ENCODE peak calls at places on chromosome 6, in four cellular contexts. M is HepG2, W is SK-N-SH, B is GM12878. A is an unnamed sample.
A peak's percentile ranks its signal among the peaks of the same experiment; 100 is the strongest.

GRCh38 chr6:19356692-19357091 is 480.5 kb upstream of the ID4 start:
- DNase-seq in M (no peak), W (no peak), B (no peak), A (no peak)

GRCh38 chr6:21601341-21601740 is 7.8 kb downstream of the SOX4 start:
- DNase-seq in M (no peak), W (no peak), B (no peak), A (no peak)

GRCh38 chr6:3913077-3913957 is 64.1 kb downstream of the FAM50B start:
- DNase-seq in M (peak; percentile 99), W (no peak), B (no peak), A (peak; percentile 92)

GRCh38 chr6:43702522-43703440 is 15.2 kb upstream of the MRPS18A start:
- DNase-seq in M (peak; percentile 93), W (no peak), B (no peak), A (peak; percentile 84)

GRCh38 chr6:138654715-138655634 is 118.6 kb upstream of the CCDC28A start:
- DNase-seq in M (no peak), W (no peak), B (peak; percentile 50), A (no peak)

GRCh38 chr6:157411368-157411767 is 30.4 kb downstream of the ZDHHC14 start:
- DNase-seq in M (no peak), W (no peak), B (no peak), A (no peak)

GRCh38 chr6:89508755-89509563 is 76.0 kb downstream of the ANKRD6 start:
- DNase-seq in M (peak; percentile 35), W (no peak), B (no peak), A (no peak)

GRCh38 chr6:912871-913663 is 220.1 kb upstream of the EXOC2 start:
- DNase-seq in M (peak; percentile 56), W (no peak), B (no peak), A (no peak)

GRCh38 chr6:92934625-92935024 is 484.7 kb downstream of the EPHA7 start:
- DNase-seq in M (no peak), W (no peak), B (no peak), A (no peak)

GRCh38 chr6:82408952-82409421 is 45.4 kb downstream of the TPBG start:
- DNase-seq in M (no peak), W (no peak), B (no peak), A (peak; percentile 65)

GRCh38 chr6:141199074-141199473 is 933.7 kb upstream of the GJE1 start:
- DNase-seq in M (no peak), W (no peak), B (no peak), A (no peak)

GRCh38 chr6:156899071-156899470 is 121.9 kb downstream of the ARID1B start:
- DNase-seq in M (peak; percentile 24), W (no peak), B (no peak), A (no peak)

GRCh38 chr6:29722773-29723665 is at the start of gene HLA-F:
- DNase-seq in M (peak; percentile 63), W (peak; percentile 70), B (peak; percentile 92), A (peak; percentile 76)

GRCh38 chr6:2103644-2104523 is 141.5 kb downstream of the GMDS start:
- DNase-seq in M (peak; percentile 43), W (peak; percentile 58), B (peak; percentile 11), A (peak; percentile 59)

GRCh38 chr6:45661667-45662066 is 283.9 kb upstream of the SUPT3H start:
- DNase-seq in M (no peak), W (no peak), B (no peak), A (no peak)

GRCh38 chr6:166097914-166098522 is 69.6 kb downstream of the TBXT start:
- DNase-seq in M (peak; percentile 29), W (peak; percentile 79), B (no peak), A (peak; percentile 87)

GRCh38 chr6:71386215-71386614 is 97.6 kb downstream of the OGFRL1 start:
- DNase-seq in M (no peak), W (no peak), B (no peak), A (no peak)

GRCh38 chr6:138297761-138298298 is 79.5 kb upstream of the PBOV1 start:
- DNase-seq in M (peak; percentile 65), W (no peak), B (no peak), A (no peak)

GRCh38 chr6:91142154-91142553 is 555.3 kb upstream of the MAP3K7 start:
- DNase-seq in M (no peak), W (no peak), B (no peak), A (no peak)

GRCh38 chr6:40852667-40853383 is 186.2 kb downstream of the UNC5CL start:
- DNase-seq in M (peak; percentile 26), W (no peak), B (no peak), A (peak; percentile 13)

GRCh38 chr6:35497571-35498406 is 910 bp upstream of the TEAD3 start:
- DNase-seq in M (peak; percentile 47), W (peak; percentile 92), B (no peak), A (peak; percentile 39)

GRCh38 chr6:158595223-158595622 is 35.3 kb downstream of the TMEM181 start:
- DNase-seq in M (peak; percentile 17), W (peak; percentile 42), B (no peak), A (no peak)

GRCh38 chr6:3297909-3298308 is 39.2 kb downstream of the PSMG4 start:
- DNase-seq in M (no peak), W (no peak), B (no peak), A (no peak)

GRCh38 chr6:14861491-14861943 is 384.4 kb upstream of the JARID2 start:
- DNase-seq in M (no peak), W (no peak), B (no peak), A (no peak)

DNA sequence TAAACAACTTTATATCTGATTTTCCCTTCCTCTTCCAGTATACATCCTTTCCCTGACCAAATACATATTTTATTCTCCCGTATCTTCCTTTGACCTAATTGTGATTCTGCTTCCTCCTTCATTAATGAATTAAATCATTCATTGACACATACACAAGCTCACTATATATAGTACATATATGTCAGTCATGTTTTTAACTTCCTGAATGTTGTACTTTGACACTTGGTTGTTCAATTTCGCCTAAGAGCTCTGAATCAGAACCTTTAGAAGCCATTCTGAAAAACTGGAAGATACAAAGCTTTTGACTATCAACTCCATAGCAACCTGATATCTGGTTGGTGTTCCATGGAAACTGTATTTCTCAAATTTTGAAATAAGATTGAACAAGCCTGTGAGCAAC is 27.3 kb upstream of the HFE start:
- DNase-seq in M (no peak), W (no peak), B (no peak), A (no peak)
- H3K4me2 ChIP-seq in M (no peak overlapping the region), W (no peak overlapping the region), B (no peak overlapping the region), A (no peak overlapping the region)

DNA sequence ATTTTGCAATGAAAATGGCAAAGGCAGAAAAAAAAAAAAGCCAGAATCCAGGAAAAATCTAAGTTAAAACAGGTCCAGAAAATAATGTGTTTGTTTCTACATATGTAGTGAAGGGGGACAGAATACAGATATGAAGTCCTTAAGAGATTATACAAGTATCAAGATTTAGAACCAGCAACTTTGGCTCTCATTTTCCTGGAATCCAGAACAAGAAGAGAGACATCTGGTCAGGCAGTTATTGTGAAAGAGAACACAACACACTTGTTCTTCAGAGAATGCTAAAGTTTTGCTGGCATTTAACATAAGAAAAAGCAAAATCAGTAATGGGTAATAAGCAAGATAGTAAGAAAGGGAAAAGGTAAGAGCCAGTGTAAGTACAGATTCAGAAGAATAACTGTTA is 21.1 kb downstream of the BAG2 start:
- DNase-seq in M (no peak), W (no peak), B (no peak), A (no peak)
- TF ChIP-seq PBX3 in M (no peak), W (no peak), B (no peak), A (no peak)

DNA sequence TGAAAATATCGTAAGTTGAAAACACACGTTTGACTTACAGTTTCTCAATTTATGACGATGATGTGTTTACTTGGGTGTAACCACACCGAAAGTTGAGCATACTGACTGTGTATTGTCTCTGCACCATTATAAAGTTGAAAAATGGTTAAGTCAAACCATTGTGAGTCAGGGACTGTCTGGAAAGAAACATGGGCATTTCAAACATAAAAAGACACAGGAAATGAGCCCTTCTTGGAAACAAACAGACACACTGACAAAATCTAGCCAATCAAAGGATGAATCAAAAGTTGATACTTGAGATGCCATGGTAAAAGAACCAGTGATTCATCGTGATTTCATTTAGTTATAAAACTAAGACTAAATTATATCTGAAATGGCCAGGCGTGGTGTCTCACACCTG is 5.3 kb downstream of the POPDC3 start:
- DNase-seq in M (no peak), W (no peak), B (no peak), A (no peak)
- H3K4me2 ChIP-seq in M (no peak overlapping the region), W (peak overlapping the region; percentile 29), B (no peak overlapping the region), A (peak overlapping the region; percentile 49)

DNA sequence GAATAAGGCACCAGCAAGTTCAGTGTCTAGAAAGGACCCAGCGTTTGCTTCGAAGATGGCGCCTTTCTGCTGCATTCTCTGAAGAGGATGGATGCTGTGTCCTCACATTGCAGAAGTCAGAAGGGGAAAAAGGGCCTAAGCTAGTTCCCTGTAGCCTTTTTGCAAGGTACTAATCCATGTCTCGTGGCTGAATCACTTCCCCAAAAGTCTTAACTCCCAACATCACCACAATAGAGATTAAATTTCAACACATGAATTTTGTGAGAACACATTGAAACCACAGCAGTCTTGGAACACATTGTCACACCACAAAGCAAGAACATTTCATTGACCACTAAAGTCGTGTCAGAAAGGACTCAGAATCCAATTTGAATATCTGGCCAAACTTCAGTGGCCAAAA is 42.1 kb downstream of the KLHL31 start:
- DNase-seq in M (no peak), W (no peak), B (no peak), A (no peak)
- TF ChIP-seq PBX3 in M (no peak), W (no peak), B (no peak), A (no peak)

GRCh38 chr6:23002044-23002619 is 432.8 kb downstream of the HDGFL1 start:
- DNase-seq in M (no peak), W (no peak), B (no peak), A (no peak)
- H3K4me2 ChIP-seq in M (no peak overlapping the region), W (no peak overlapping the region), B (no peak overlapping the region), A (no peak overlapping the region)

DNA sequence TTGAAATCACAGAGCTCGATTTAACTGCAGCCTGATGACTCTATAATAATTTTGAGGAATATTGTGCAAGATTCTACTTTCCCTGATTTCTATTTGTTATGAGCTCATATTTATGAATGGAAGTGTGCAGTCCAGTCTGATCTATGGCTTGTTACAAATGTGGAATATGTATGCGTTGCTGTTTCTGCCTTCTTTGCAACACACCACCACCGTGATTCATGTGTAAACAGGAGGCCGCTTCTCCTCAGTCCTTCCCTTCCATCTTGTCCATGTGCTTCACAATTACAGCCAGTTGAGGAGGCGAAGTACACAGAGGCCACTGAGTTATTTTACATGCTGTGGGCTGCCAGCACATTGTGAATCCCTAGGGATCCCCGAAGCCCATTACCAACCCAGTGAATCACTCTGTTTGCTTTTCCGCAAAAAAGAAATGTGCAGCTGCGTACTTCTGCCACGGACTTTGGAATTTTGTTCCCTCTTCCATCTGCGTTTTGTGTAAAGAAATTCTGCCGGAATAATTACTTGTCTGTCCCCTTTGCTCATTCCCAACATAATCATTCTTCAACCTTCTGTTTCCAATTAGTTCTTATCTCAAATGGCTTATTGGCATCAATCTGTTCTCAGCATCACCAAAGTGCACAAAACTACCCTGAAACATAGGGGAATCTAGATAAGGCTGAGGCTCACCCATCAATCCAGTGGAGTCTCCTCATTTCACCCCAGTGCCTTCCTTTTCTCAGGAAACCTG is 551.6 kb upstream of the CITED2 start:
- DNase-seq in M (peak; percentile 71), W (peak; percentile 58), B (no peak), A (peak; percentile 1)
- TF ChIP-seq PBX3 in M (no peak), W (no peak), B (no peak), A (no peak)

A was measured in A549.